ENCODE peak calls at places on chromosomes 3 and 15, in eight cellular contexts. W is stimulated activated CD4-positive, alpha-beta T cell treated with anti-CD3 and anti-CD28 coated beads, Interleukin-2, amount 100 ng/mL, for 4 hours; B is Peyer's patch; H is NCI-H2029; L is H4; U is GDM1; V is mesenchymal stem cell; J is stimulated activated CD8-positive, alpha-beta memory T cell treated with anti-CD3 and anti-CD28 coated beads, Interleukin-7, amount 100 ng/mL, for 24 hours. G is an unnamed sample.

GRCh38 chr3:172449468-172450149 is 1.4 kb upstream of the GHSR start:
- DNase-seq in J (no peak), W (no peak), H (no peak), U (no peak), B (no peak), L (peak), V (peak), G (no peak)

GRCh38 chr3:150309557-150309956 is 98.5 kb upstream of the TSC22D2 start:
- DNase-seq in U (no peak), B (no peak), W (no peak), H (no peak), J (no peak), V (peak), L (peak), G (no peak)

GRCh38 chr15:66080791-66081475 is 172.6 kb downstream of the MEGF11 start:
- DNase-seq in U (no peak), V (peak), B (peak), J (no peak), W (no peak), L (peak), H (no peak), G (no peak)

GRCh38 chr3:151315846-151316245 is 774 bp downstream of the GPR87 start:
- DNase-seq in B (no peak), W (no peak), U (no peak), H (no peak), J (no peak), L (no peak), V (no peak), G (no peak)

GRCh38 chr3:94115482-94115881 is 52.6 kb downstream of the NSUN3 start:
- DNase-seq in B (no peak), W (no peak), V (peak), U (no peak), L (peak), H (no peak), J (no peak), G (no peak)

GRCh38 chr3:127839099-127839498 is 16.8 kb upstream of the MGLL start:
- DNase-seq in J (no peak), L (no peak), H (no peak), B (no peak), V (no peak), U (no peak), W (no peak), G (no peak)

GRCh38 chr3:57961177-57961827 is 46.9 kb upstream of the FLNB start:
- DNase-seq in W (no peak), U (no peak), H (no peak), B (peak), V (no peak), J (no peak), L (no peak), G (no peak)

GRCh38 chr3:2875699-2876098 is 234.5 kb downstream of the IL5RA start:
- DNase-seq in B (no peak), J (no peak), W (no peak), U (no peak), L (no peak), H (no peak), V (no peak), G (no peak)

GRCh38 chr3:7309707-7310106 is 448.8 kb downstream of the GRM7 start:
- DNase-seq in V (peak), L (peak), J (no peak), H (no peak), B (peak), W (no peak), U (peak), G (no peak)

GRCh38 chr3:18937574-18937973 is 210.7 kb upstream of the KCNH8 start:
- DNase-seq in U (no peak), H (no peak), V (no peak), W (no peak), B (no peak), L (no peak), J (no peak), G (no peak)